ENCODE peak calls at places on chromosome 5, in six cellular contexts. P is trophoblast cell, T is IMR-90, D is H9, F is neuronal stem cell, Q is H1. R is an unnamed sample.

GRCh38 chr5:30804739-30805313 is 388.7 kb upstream of the CDH6 start:
- DNase-seq in P (no peak), T (peak; percentile 62), D (peak; percentile 34), F (no peak), Q (peak; percentile 2), R (no peak)

GRCh38 chr5:76819851-76820280 is 1.0 kb downstream of the F2RL1 start:
- DNase-seq in P (no peak), T (no peak), D (no peak), F (no peak), Q (no peak), R (peak; percentile 28)

GRCh38 chr5:167688331-167688730 is 603.1 kb upstream of the WWC1 start:
- DNase-seq in P (no peak), T (no peak), D (no peak), F (no peak), Q (no peak), R (peak; percentile 18)

GRCh38 chr5:175003531-175003930 is 279.1 kb downstream of the MSX2 start:
- DNase-seq in P (no peak), T (no peak), D (no peak), F (no peak), Q (no peak), R (no peak)

GRCh38 chr5:91166040-91166807 is 216.9 kb downstream of the ARRDC3 start:
- DNase-seq in P (peak; percentile 23), T (peak; percentile 75), D (no peak), F (no peak), Q (no peak), R (peak; percentile 56)

GRCh38 chr5:60520451-60521210 is 179.3 kb downstream of the DEPDC1B start:
- DNase-seq in P (peak; percentile 11), T (no peak), D (no peak), F (no peak), Q (no peak), R (no peak)

GRCh38 chr5:61023131-61023530 is 78.1 kb downstream of the NDUFAF2 start:
- DNase-seq in P (no peak), T (peak; percentile 73), D (no peak), F (no peak), Q (no peak), R (peak; percentile 37)

GRCh38 chr5:129094924-129095797 is 612 bp downstream of the ISOC1 start:
- DNase-seq in P (peak; percentile 85), T (peak; percentile 31), D (no peak), F (peak; percentile 42), Q (no peak), R (peak; percentile 87)

GRCh38 chr5:130316971-130317421 is 412.7 kb downstream of the CHSY3 start:
- DNase-seq in P (no peak), T (no peak), D (no peak), F (peak; percentile 51), Q (no peak), R (no peak)

GRCh38 chr5:39202594-39203290 is 16.6 kb downstream of the FYB1 start:
- DNase-seq in P (no peak), T (no peak), D (no peak), F (no peak), Q (no peak), R (no peak)

GRCh38 chr5:56487528-56488115 is 254.5 kb upstream of the ANKRD55 start:
- DNase-seq in P (no peak), T (no peak), D (no peak), F (no peak), Q (no peak), R (no peak)
- H4K91ac ChIP-seq in P (no peak overlapping the region), T (no peak overlapping the region), D (no peak overlapping the region), F (no peak overlapping the region), Q (no peak overlapping the region), R (no peak overlapping the region)

GRCh38 chr5:127216143-127216542 is 74.5 kb upstream of the MEGF10 start:
- DNase-seq in P (peak; percentile 86), T (no peak), D (no peak), F (no peak), Q (no peak), R (no peak)
- H4K8ac ChIP-seq in P (no peak overlapping the region), T (no peak overlapping the region), D (no peak overlapping the region), F (no peak overlapping the region), Q (no peak overlapping the region), R (no peak overlapping the region)

GRCh38 chr5:141363952-141364660 is at the start of gene PCDHGA5:
- DNase-seq in P (no peak), T (peak; percentile 40), D (no peak), F (no peak), Q (no peak), R (no peak)

GRCh38 chr5:141369994-141370848 is at the start of gene PCDHGB3:
- DNase-seq in P (no peak), T (peak; percentile 74), D (peak; percentile 32), F (no peak), Q (no peak), R (no peak)

GRCh38 chr5:141362719-141363118 is 1.2 kb upstream of the PCDHGA5 start:
- DNase-seq in P (no peak), T (no peak), D (no peak), F (no peak), Q (no peak), R (no peak)

GRCh38 chr5:141371572-141372475 is 1.8 kb downstream of the PCDHGB3 start:
- DNase-seq in P (no peak), T (no peak), D (no peak), F (no peak), Q (no peak), R (no peak)

DNA sequence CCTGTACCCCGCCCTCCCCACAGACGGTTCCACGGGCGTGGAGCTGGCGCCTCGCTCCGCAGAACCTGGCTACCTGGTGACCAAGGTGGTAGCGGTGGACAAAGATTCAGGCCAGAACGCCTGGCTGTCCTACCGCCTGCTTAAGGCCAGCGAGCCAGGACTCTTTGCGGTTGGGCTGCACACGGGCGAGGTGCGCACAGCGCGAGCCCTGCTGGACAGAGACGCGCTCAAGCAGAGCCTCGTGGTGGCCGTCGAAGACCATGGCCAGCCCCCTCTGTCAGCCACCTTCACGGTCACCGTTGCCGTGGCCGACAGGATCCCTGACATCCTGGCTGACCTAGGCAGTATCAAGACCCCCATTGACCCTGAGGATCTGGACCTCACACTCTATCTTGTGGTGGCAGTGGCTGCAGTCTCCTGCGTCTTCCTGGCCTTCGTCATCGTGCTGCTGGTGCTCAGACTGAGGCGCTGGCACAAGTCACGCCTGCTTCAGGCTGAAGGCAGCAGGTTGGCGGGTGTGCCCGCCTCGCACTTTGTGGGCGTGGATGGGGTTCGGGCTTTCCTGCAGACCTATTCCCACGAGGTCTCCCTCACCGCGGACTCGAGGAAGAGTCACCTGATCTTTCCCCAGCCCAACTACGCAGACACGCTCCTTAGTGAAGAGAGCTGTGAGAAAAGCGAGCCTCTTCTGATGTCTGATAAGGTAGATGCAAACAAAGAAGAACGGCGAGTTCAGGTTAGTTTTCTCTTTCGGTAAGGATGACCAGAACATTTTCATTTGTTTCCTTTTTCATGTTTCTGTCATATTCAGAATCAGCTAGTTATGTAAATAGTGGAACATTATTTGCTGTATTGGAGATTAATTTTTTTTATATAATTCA is 2.3 kb downstream of the PCDHGA5 start:
- DNase-seq in P (no peak), T (no peak), D (no peak), F (no peak), Q (no peak), R (no peak)
- H3K9me3 ChIP-seq in P (peaks cover 34% of the 10 kb centered on the region), T (peaks cover 51% of the 10 kb centered on the region), D (peaks cover 31% of the 10 kb centered on the region), F (peaks cover 43% of the 10 kb centered on the region), Q (peaks cover 43% of the 10 kb centered on the region), R (peaks cover 58% of the 10 kb centered on the region)

GRCh38 chr5:2738156-2738699 is 13.2 kb downstream of the IRX2 start:
- DNase-seq in P (no peak), T (no peak), D (peak; percentile 38), F (no peak), Q (no peak), R (no peak)

GRCh38 chr5:2740051-2740848 is 11.2 kb downstream of the IRX2 start:
- DNase-seq in P (no peak), T (no peak), D (peak; percentile 59), F (no peak), Q (no peak), R (no peak)

GRCh38 chr5:2740849-2741555 is 10.5 kb downstream of the IRX2 start:
- DNase-seq in P (no peak), T (no peak), D (no peak), F (no peak), Q (no peak), R (no peak)

GRCh38 chr5:2738700-2739359 is 12.6 kb downstream of the IRX2 start:
- DNase-seq in P (no peak), T (no peak), D (peak; percentile 54), F (no peak), Q (no peak), R (no peak)

GRCh38 chr5:2739360-2740050 is 12.0 kb downstream of the IRX2 start:
- DNase-seq in P (no peak), T (no peak), D (peak; percentile 45), F (no peak), Q (no peak), R (no peak)
- H4K91ac ChIP-seq in P (no peak overlapping the region), T (no peak overlapping the region), D (no peak overlapping the region), F (no peak overlapping the region), Q (peak overlapping the region; percentile 12), R (no peak overlapping the region)

GRCh38 chr5:142290574-142291299 is 34.1 kb downstream of the SPRY4 start:
- DNase-seq in P (no peak), T (peak; percentile 20), D (no peak), F (no peak), Q (no peak), R (no peak)

GRCh38 chr5:142293486-142293885 is 31.3 kb downstream of the SPRY4 start:
- DNase-seq in P (no peak), T (peak; percentile 71), D (no peak), F (no peak), Q (no peak), R (no peak)

GRCh38 chr5:142292249-142292648 is 32.6 kb downstream of the SPRY4 start:
- DNase-seq in P (no peak), T (no peak), D (no peak), F (no peak), Q (no peak), R (no peak)

GRCh38 chr5:142295084-142295758 is 29.6 kb downstream of the SPRY4 start:
- DNase-seq in P (no peak), T (peak; percentile 23), D (peak; percentile 69), F (no peak), Q (no peak), R (peak; percentile 78)

DNA sequence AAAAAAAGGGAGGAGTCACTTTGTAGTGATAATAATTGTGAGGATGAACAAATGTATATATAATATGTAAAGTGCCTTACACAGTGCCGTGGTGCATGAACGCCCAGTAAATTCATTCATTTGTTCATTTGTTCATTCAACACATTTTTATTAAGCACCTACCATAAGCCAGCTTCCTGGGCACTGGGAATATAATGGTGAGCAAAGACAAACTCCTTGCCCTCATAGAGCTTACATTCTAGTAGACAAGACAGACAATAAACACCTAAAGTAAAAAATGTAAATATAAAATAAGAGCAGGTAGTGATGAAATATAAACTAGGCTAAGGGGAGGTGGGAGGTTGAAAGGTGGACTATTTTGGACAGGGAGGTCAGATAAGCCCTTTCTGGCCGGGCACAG is 32.0 kb downstream of the SPRY4 start:
- DNase-seq in P (no peak), T (no peak), D (no peak), F (no peak), Q (no peak), R (no peak)
- H4K8ac ChIP-seq in P (no peak overlapping the region), T (peak overlapping the region; percentile 59), D (no peak overlapping the region), F (no peak overlapping the region), Q (no peak overlapping the region), R (no peak overlapping the region)

GRCh38 chr5:178989311-178989710 is 5.8 kb downstream of the GRM6 start:
- DNase-seq in P (no peak), T (no peak), D (no peak), F (no peak), Q (no peak), R (no peak)
- H3K9me3 ChIP-seq in P (peaks cover 67% of the 10 kb centered on the region), T (peaks cover 70% of the 10 kb centered on the region), D (peaks cover 45% of the 10 kb centered on the region), F (peaks cover 37% of the 10 kb centered on the region), Q (peaks cover 50% of the 10 kb centered on the region), R (peaks cover 29% of the 10 kb centered on the region)

GRCh38 chr5:68542207-68542606 is 326.7 kb downstream of the PIK3R1 start:
- DNase-seq in P (no peak), T (peak; percentile 38), D (no peak), F (no peak), Q (no peak), R (peak; percentile 30)
- H4K91ac ChIP-seq in P (no peak overlapping the region), T (no peak overlapping the region), D (no peak overlapping the region), F (no peak overlapping the region), Q (no peak overlapping the region), R (no peak overlapping the region)